ENCODE peak calls at places on chromosomes 5 and 9, in five cellular contexts. L, A, J, D and X are unnamed samples.

GRCh38 chr5:108884736-108885135 is 137.0 kb downstream of the FER start:
- DNase-seq in L (peak; percentile 68), A (no peak), D (no peak), J (no peak), X (no peak)

GRCh38 chr5:110918683-110919082 is 152.8 kb upstream of the TSLP start:
- DNase-seq in D (no peak), L (no peak), J (no peak), A (no peak), X (no peak)

GRCh38 chr9:132079391-132080071 is at the start of gene MED27:
- DNase-seq in J (peak; percentile 92), A (peak; percentile 86), D (peak; percentile 95), L (peak; percentile 87), X (peak; percentile 47)

GRCh38 chr5:132177691-132178149 is 49.9 kb downstream of the P4HA2 start:
- DNase-seq in L (no peak), J (no peak), A (no peak), D (no peak), X (no peak)

GRCh38 chr5:68457298-68457697 is 241.7 kb downstream of the PIK3R1 start:
- DNase-seq in D (no peak), A (no peak), L (no peak), J (no peak), X (no peak)

GRCh38 chr5:122967625-122968024 is 68.9 kb downstream of the PPIC start:
- DNase-seq in L (no peak), A (no peak), D (no peak), J (no peak), X (no peak)

GRCh38 chr9:94758844-94759243 is 32.3 kb downstream of the AOPEP start:
- DNase-seq in L (no peak), A (no peak), J (no peak), D (no peak), X (no peak)

GRCh38 chr5:78633710-78634109 is 14.9 kb downstream of the LHFPL2 start:
- DNase-seq in L (peak; percentile 65), D (no peak), J (no peak), A (no peak), X (no peak)

GRCh38 chr5:36396640-36397039 is 94.9 kb upstream of the RANBP3L start:
- DNase-seq in D (no peak), L (peak; percentile 41), J (no peak), A (no peak), X (peak; percentile 43)

DNA sequence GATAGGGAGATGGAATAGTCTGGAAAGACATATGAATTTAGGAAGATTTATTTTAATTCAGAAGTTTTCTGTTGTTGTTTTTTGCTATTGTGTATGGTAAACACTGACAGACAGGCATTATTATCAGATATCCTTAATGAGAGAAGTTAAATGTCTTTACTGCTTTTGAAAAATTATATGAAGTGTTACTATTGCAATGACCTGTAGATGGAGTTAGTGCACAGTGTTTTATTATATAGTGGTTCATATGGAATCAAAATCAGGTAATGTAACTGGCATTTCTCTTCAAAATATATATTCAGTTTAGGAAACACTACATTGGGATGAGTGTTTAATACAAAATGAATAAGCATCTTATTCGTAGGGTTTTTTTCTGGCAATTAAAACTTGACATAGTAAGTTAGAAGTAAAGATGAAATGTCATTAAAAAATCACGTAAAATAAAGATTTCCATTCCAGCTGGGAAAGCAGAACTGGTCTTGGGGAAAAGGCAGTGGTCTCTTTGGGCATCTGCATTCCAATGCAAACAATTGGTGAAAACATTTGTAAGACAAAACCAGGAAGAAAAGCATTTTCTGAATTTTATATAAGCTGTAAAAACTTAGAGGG is 3.9 kb downstream of the GABRA1 start:
- DNase-seq in A (no peak), L (peak; percentile 2), J (no peak), D (peak; percentile 5), X (no peak)
- TF ChIP-seq CTCF in A (peak; percentile 37), L (peak; percentile 16), J (no peak), D (peak; percentile 59), X (no peak)

DNA sequence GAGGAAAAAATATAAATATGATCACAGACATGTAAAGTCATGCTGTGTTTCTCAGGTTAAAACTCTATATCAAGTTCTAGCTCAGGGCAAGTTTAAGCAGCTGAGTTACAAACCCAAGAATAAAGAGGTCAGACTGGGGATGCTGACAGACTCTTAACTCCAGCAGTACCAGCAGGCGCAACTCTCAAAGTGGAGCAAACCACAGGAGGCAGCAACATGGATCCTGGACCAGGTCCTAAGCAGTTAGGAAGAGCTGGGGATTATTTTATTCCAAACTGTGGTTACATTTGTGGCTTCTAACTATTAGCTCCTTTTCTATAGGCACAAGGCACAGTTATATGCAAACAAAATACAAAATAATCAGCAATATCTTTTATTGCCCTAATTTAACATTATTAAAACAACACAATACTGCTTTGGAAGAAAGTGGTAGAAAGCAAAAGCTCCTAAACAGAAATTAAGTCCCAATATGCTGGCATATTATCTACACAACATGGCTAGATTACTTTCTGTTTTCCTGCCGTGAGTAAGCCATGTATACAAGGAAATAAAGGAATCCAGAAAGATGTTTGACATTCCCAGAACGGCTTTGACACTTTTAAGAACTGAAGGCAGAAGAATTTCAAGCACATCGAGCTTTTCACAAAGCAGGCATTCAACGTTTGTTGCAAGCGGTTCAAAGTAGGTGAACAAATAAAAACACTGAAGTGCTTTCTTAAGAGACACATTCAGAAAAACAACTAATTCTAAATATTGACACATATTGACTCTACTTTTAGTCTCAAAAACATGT is 378.8 kb upstream of the ZNF608 start:
- DNase-seq in D (no peak), J (no peak), A (no peak), L (no peak), X (no peak)
- TF ChIP-seq CTCF in D (no peak), J (no peak), A (no peak), L (no peak), X (no peak)

GRCh38 chr9:93035821-93036351 is 22.6 kb upstream of the SUSD3 start:
- DNase-seq in D (no peak), A (no peak), L (no peak), J (no peak), X (no peak)

GRCh38 chr9:93038918-93039317 is 19.6 kb upstream of the SUSD3 start:
- DNase-seq in J (no peak), L (no peak), A (no peak), D (no peak), X (no peak)

GRCh38 chr9:93037476-93037971 is 21.0 kb upstream of the SUSD3 start:
- DNase-seq in D (no peak), J (no peak), A (no peak), L (no peak), X (no peak)

GRCh38 chr9:93035106-93035660 is 23.3 kb upstream of the SUSD3 start:
- DNase-seq in A (no peak), D (no peak), J (no peak), L (no peak), X (no peak)

DNA sequence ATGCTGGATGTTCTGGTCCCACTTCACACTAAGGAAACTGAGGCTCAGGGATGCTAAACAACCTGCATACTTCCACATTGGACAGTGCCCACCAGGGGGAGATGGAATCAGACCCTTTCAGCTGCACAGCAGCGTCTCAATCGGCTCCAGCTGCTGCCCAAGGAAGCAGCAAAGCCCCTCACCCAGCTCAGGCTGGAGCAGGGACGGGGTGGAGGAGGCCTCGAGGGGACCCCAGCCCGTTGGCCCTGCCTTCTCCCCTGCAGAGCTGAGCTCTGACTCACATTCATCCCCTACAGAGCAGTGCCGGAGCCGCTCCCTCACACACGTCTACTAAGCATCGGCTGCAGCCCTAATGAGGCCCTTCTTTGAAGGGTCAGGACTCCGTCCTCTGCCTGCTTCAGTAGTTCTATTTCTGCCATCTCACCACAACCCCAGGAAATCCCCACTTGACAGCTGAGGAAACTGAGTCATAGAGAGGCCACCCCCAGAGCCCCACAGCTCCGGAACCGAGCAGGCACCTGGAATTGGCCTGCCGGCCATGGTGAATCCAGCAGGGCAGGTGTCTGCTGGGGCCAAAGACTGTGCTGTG is 21.5 kb upstream of the SUSD3 start:
- DNase-seq in L (no peak), J (no peak), A (no peak), D (no peak), X (no peak)
- TF ChIP-seq CTCF in L (no peak), J (no peak), A (no peak), D (peak; percentile 13), X (no peak)

DNA sequence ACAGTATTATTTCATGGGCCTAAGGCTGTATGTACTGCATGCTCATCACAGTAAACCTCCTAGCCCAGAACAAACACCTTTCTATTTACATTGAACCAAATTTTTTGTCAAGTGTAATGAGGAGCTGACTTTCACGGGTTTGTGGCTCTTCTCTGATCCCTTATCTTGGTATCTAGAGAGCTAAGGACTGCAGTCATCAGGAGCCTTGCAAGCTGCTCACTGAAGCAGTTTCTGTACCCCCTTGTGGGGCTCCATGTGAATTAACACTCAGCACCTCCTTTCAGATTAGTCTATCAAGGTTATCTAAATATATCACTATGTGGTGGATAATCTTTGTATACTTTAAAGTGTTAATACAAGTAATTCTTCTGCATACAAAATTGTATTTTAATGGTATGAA is 108.2 kb downstream of the AUH start:
- DNase-seq in J (no peak), L (peak; percentile 19), D (no peak), A (no peak), X (no peak)
- TF ChIP-seq CTCF in J (no peak), L (peak; percentile 2), D (no peak), A (no peak), X (no peak)

GRCh38 chr5:169197343-169197742 is 103.6 kb downstream of the SLIT3 start:
- DNase-seq in J (no peak), A (no peak), D (peak; percentile 37), L (no peak), X (no peak)
- TF ChIP-seq CTCF in J (no peak), A (no peak), D (peak; percentile 37), L (no peak), X (no peak)

GRCh38 chr5:71905804-71906711 is 187.0 kb downstream of the CARTPT start:
- DNase-seq in J (no peak), L (peak; percentile 12), D (no peak), A (no peak), X (no peak)

GRCh38 chr5:71907589-71908145 is 188.6 kb downstream of the CARTPT start:
- DNase-seq in L (no peak), J (no peak), D (no peak), A (no peak), X (no peak)

GRCh38 chr5:71907001-71907564 is 188.0 kb downstream of the CARTPT start:
- DNase-seq in J (no peak), L (no peak), D (no peak), A (no peak), X (no peak)

GRCh38 chr5:71910741-71911140 is 191.7 kb downstream of the CARTPT start:
- DNase-seq in L (no peak), A (no peak), D (no peak), J (no peak), X (no peak)

DNA sequence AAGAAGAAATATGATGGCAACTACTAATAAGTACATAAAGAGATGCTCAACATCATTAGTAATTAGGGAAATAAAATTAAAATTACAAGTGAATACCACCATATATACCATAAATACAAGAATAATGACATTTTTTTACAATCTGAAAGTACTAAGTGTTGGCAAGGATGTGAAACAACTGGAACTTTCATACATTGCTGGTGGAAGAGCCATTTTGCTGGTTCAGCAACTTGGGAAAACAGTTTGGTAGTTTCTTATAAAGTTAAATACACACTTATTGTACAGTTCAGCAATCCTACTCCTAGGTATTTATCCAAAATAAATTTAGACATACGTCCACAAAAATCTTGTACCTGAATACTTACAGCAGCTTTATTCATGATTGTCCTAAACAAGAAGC is 192.9 kb downstream of the CARTPT start:
- DNase-seq in L (no peak), A (no peak), J (no peak), D (no peak), X (no peak)
- TF ChIP-seq CTCF in L (no peak), A (no peak), J (no peak), D (no peak), X (no peak)